ENCODE peak calls at places on chromosomes 11 and 22, in eight cellular contexts. E is WERI-Rb-1, T is prostate gland, S is uterus, V is adrenal gland, F is cardiac muscle cell, D is choroid plexus epithelial cell, Q is GM12865. O is an unnamed sample.

GRCh38 chr11:95156916-95157568 is 67.4 kb downstream of the ENDOD1 start:
- DNase-seq in F (peak; percentile 39), S (peak; percentile 47), V (no peak), Q (no peak), D (no peak), E (no peak), T (no peak), O (peak; percentile 75)

GRCh38 chr11:130719516-130719915 is 196.8 kb downstream of the SNX19 start:
- DNase-seq in F (peak; percentile 60), D (peak; percentile 78), E (no peak), T (no peak), Q (no peak), V (no peak), S (no peak), O (peak; percentile 76)

GRCh38 chr11:120515186-120515723 is 3.7 kb downstream of the GRIK4 start:
- DNase-seq in E (no peak), S (no peak), T (no peak), D (no peak), Q (no peak), F (no peak), V (no peak), O (no peak)

GRCh38 chr11:37474889-37475288 is 876.9 kb upstream of the RAG2 start:
- DNase-seq in Q (no peak), E (no peak), S (no peak), T (no peak), F (peak; percentile 7), D (peak; percentile 9), V (no peak), O (peak; percentile 3)

GRCh38 chr11:44005076-44005800 is 42.5 kb upstream of the ACCSL start:
- DNase-seq in D (no peak), Q (no peak), F (no peak), E (peak; percentile 30), S (peak; percentile 22), T (no peak), V (no peak), O (no peak)

GRCh38 chr11:107576497-107577086 is 11.1 kb upstream of the ALKBH8 start:
- DNase-seq in S (peak; percentile 36), F (peak; percentile 66), E (peak; percentile 32), D (peak; percentile 71), Q (peak; percentile 52), V (peak; percentile 43), T (no peak), O (peak; percentile 75)

GRCh38 chr11:72203163-72203562 is 11.2 kb downstream of the FOLR1 start:
- DNase-seq in T (no peak), S (no peak), V (no peak), F (no peak), Q (no peak), E (no peak), D (no peak), O (no peak)

GRCh38 chr11:69860244-69860643 is 41.0 kb upstream of the FGF3 start:
- DNase-seq in F (no peak), D (no peak), Q (no peak), V (no peak), E (no peak), S (no peak), T (no peak), O (no peak)

GRCh38 chr11:8056810-8057463 is 24.1 kb upstream of the TUB start:
- DNase-seq in E (no peak), S (peak; percentile 96), V (peak; percentile 65), D (peak; percentile 82), F (peak; percentile 93), T (no peak), Q (no peak), O (peak; percentile 95)

GRCh38 chr11:122717264-122717867 is 61.8 kb downstream of the UBASH3B start:
- DNase-seq in Q (peak; percentile 85), E (no peak), S (no peak), T (no peak), D (no peak), F (no peak), V (peak; percentile 25), O (no peak)

GRCh38 chr11:33668951-33669596 is 31.6 kb downstream of the C11orf91 start:
- DNase-seq in F (no peak), V (no peak), E (no peak), T (no peak), S (no peak), Q (no peak), D (no peak), O (no peak)

GRCh38 chr22:41847300-41847699 is 14.4 kb downstream of the SREBF2 start:
- DNase-seq in S (no peak), E (no peak), T (no peak), F (no peak), Q (no peak), V (no peak), D (no peak), O (no peak)

GRCh38 chr11:75789521-75789920 is 20.9 kb downstream of the DGAT2 start:
- DNase-seq in V (no peak), Q (no peak), F (no peak), T (no peak), S (no peak), D (no peak), E (no peak), O (no peak)

GRCh38 chr11:75793966-75794365 is 21.0 kb upstream of the UVRAG start:
- DNase-seq in V (no peak), E (no peak), D (no peak), T (no peak), S (no peak), F (no peak), Q (no peak), O (no peak)

GRCh38 chr11:75792127-75792731 is 22.8 kb upstream of the UVRAG start:
- DNase-seq in E (peak; percentile 28), Q (no peak), F (no peak), T (no peak), S (no peak), V (no peak), D (no peak), O (no peak)

GRCh38 chr11:75792997-75793800 is 21.8 kb upstream of the UVRAG start:
- DNase-seq in F (no peak), T (no peak), Q (no peak), V (no peak), E (no peak), S (no peak), D (no peak), O (no peak)

GRCh38 chr11:75790986-75791385 is 22.4 kb downstream of the DGAT2 start:
- DNase-seq in F (no peak), V (no peak), S (no peak), D (no peak), T (no peak), Q (no peak), E (no peak), O (no peak)
- TF ChIP-seq CTCF in F (no peak), V (no peak), S (no peak), D (no peak), T (no peak), Q (no peak), E (no peak), O (no peak)

GRCh38 chr11:46348566-46348981 is 1.3 kb downstream of the DGKZ start:
- DNase-seq in D (no peak), T (no peak), V (no peak), S (no peak), F (no peak), Q (no peak), E (no peak), O (no peak)
- H3K4me3 ChIP-seq in D (peak overlapping the region; percentile 81), T (peak overlapping the region; percentile 71), V (no peak overlapping the region), S (peak overlapping the region; percentile 86), F (peak overlapping the region; percentile 97), Q (peak overlapping the region; percentile 86), E (peak overlapping the region; percentile 70), O (peak overlapping the region; percentile 86)

GRCh38 chr11:109785714-109786113 is 307.5 kb upstream of the ZC3H12C start:
- DNase-seq in D (peak; percentile 31), T (no peak), F (peak; percentile 12), S (no peak), V (no peak), E (no peak), Q (peak; percentile 38), O (peak; percentile 41)

GRCh38 chr11:109783842-109784241 is 309.4 kb upstream of the ZC3H12C start:
- DNase-seq in F (no peak), D (no peak), T (no peak), V (no peak), S (no peak), E (peak; percentile 18), Q (peak; percentile 87), O (no peak)

GRCh38 chr11:109784536-109784935 is 308.7 kb upstream of the ZC3H12C start:
- DNase-seq in F (no peak), D (no peak), Q (peak; percentile 22), S (no peak), T (no peak), E (no peak), V (no peak), O (no peak)

DNA sequence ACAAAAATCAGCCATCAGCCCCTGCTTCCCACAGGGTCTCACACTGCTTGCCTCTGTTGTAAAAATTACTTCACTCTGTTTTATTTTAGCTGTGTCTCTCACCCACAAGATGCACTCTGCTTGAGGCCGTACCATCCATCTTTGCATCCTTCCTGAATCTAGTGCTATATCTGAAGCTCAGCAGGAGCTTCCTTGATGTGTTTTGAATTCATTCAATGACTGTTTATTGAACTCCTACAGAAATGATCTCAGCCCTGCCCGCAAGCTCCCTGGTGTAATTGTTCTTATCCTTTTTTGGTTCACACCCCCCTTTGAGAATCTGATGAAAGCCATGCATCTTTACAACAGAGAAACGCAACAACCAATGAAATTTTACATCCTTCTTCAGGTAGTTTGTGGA is 310.2 kb upstream of the ZC3H12C start:
- DNase-seq in Q (no peak), F (no peak), T (no peak), V (no peak), S (no peak), D (no peak), E (no peak), O (no peak)
- TF ChIP-seq CTCF in Q (no peak), F (no peak), T (no peak), V (no peak), S (no peak), D (no peak), E (no peak), O (no peak)

GRCh38 chr11:9941991-9942390 is 278.1 kb downstream of the SWAP70 start:
- DNase-seq in V (no peak), E (no peak), T (no peak), S (no peak), Q (no peak), D (no peak), F (no peak), O (no peak)

GRCh38 chr11:9947231-9947864 is 283.5 kb downstream of the SWAP70 start:
- DNase-seq in Q (peak; percentile 72), T (no peak), E (no peak), F (no peak), D (no peak), V (no peak), S (no peak), O (no peak)

DNA sequence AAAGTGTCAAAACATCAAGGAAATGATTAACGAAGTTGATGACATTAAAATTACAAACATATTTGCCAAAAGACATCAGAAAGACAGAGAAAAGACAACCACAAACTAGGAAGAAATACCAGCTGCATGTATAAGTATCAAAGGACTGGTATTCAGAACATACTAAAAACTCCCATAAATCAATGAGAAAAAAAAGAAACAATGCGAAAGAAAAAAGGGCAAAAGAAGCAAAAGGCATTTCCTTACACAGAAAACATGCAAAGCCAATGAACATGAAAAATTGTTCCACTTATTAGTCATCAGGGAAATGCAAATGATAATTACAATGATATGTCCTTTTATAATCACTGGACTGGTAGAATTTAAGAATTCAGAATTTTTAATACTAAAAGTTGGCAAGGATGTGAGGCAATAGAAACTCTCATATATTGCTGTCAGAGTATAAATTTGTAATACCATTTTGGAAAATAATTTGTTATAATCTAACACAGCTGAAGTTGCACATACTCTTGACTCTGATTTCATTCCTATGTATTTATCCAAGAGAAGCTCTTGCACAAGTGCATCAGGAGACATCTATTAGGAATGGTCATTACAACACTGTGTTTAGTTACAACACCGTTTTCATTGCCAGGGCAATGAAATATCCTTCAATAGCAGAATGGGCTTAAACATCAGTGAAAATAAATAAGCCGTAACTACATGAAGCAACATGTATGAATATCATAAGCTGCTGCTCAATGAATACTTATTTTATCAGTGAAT is 279.7 kb downstream of the SWAP70 start:
- DNase-seq in F (peak; percentile 94), D (peak; percentile 98), T (no peak), S (peak; percentile 35), Q (no peak), V (no peak), E (no peak), O (peak; percentile 97)
- H3K4me3 ChIP-seq in F (no peak overlapping the region), D (no peak overlapping the region), T (no peak overlapping the region), S (no peak overlapping the region), Q (no peak overlapping the region), V (no peak overlapping the region), E (no peak overlapping the region), O (no peak overlapping the region)